ENCODE peak calls at places on chromosomes 11 and 22, in four cellular contexts. O, U, Q and H are unnamed samples.

GRCh38 chr22:49373289-49373666 is 454.4 kb downstream of the BRD1 start:
- DNase-seq in O (no peak), U (no peak), Q (no peak), H (peak; percentile 38)

GRCh38 chr11:368414-369335 is 624 bp upstream of the B4GALNT4 start:
- DNase-seq in O (no peak), U (no peak), Q (no peak), H (no peak)

GRCh38 chr11:78940500-78941225 is 366.0 kb upstream of the NARS2 start:
- DNase-seq in O (no peak), U (no peak), Q (no peak), H (no peak)

GRCh38 chr22:42338502-42338901 is 68.0 kb upstream of the TCF20 start:
- DNase-seq in O (no peak), U (no peak), Q (no peak), H (no peak)

GRCh38 chr11:125939081-125939521 is 6.7 kb upstream of the VSIG10L2 start:
- DNase-seq in O (no peak), U (no peak), Q (no peak), H (peak; percentile 67)

GRCh38 chr11:563812-564578 is 3.2 kb downstream of the RASSF7 start:
- DNase-seq in O (no peak), U (no peak), Q (no peak), H (no peak)

GRCh38 chr22:47198801-47199251 is 436.4 kb downstream of the TBC1D22A start:
- DNase-seq in O (no peak), U (no peak), Q (no peak), H (peak; percentile 67)

GRCh38 chr11:88281317-88281712 is 56.2 kb downstream of the CTSC start:
- DNase-seq in O (no peak), U (no peak), Q (no peak), H (no peak)

GRCh38 chr11:47924184-47924671 is 56.1 kb upstream of the PTPRJ start:
- DNase-seq in O (peak; percentile 94), U (peak; percentile 59), Q (peak; percentile 77), H (no peak)

GRCh38 chr11:1503708-1504104 is 17.1 kb upstream of the MOB2 start:
- DNase-seq in O (peak; percentile 53), U (no peak), Q (no peak), H (no peak)

GRCh38 chr11:93740031-93740801 is 1.1 kb downstream of the TAF1D start:
- DNase-seq in O (peak; percentile 32), U (peak; percentile 79), Q (no peak), H (no peak)

GRCh38 chr11:7671807-7672206 is 1.5 kb downstream of the CYB5R2 start:
- DNase-seq in O (no peak), U (peak; percentile 84), Q (no peak), H (no peak)

GRCh38 chr11:113551645-113552044 is 76.4 kb upstream of the DRD2 start:
- DNase-seq in O (no peak), U (no peak), Q (no peak), H (no peak)

GRCh38 chr11:64186205-64187165 is 514 bp downstream of the STIP1 start:
- DNase-seq in O (peak; percentile 57), U (peak; percentile 17), Q (no peak), H (no peak)

GRCh38 chr11:46357483-46357936 is 10.2 kb downstream of the DGKZ start:
- DNase-seq in O (peak; percentile 90), U (peak; percentile 94), Q (no peak), H (no peak)

GRCh38 chr11:2446590-2447252 is 1.9 kb downstream of the KCNQ1 start:
- DNase-seq in O (peak; percentile 11), U (no peak), Q (no peak), H (no peak)

GRCh38 chr11:134581966-134582787 is 170.1 kb upstream of the B3GAT1 start:
- DNase-seq in O (no peak), U (no peak), Q (no peak), H (peak; percentile 22)

GRCh38 chr11:69157156-69157821 is 1.6 kb downstream of the SMIM38 start:
- DNase-seq in O (peak; percentile 63), U (peak; percentile 49), Q (no peak), H (no peak)

GRCh38 chr22:23123804-23124254 is 18.0 kb downstream of the RSPH14 start:
- DNase-seq in O (no peak), U (no peak), Q (no peak), H (no peak)

GRCh38 chr11:67351275-67352005 is 1.9 kb downstream of the POLD4 start:
- DNase-seq in O (peak; percentile 76), U (peak; percentile 77), Q (no peak), H (peak; percentile 77)

GRCh38 chr22:25404923-25405853 is 159.3 kb upstream of the GRK3 start:
- DNase-seq in O (peak; percentile 83), U (peak; percentile 58), Q (no peak), H (no peak)

GRCh38 chr11:73239111-73239521 is 21.0 kb downstream of the P2RY2 start:
- DNase-seq in O (no peak), U (no peak), Q (no peak), H (peak; percentile 73)

GRCh38 chr11:116501728-116502127 is 271.1 kb downstream of the BUD13 start:
- DNase-seq in O (no peak), U (no peak), Q (no peak), H (no peak)

GRCh38 chr11:9752091-9752490 is 88.2 kb downstream of the SWAP70 start:
- DNase-seq in O (peak; percentile 78), U (no peak), Q (no peak), H (no peak)

GRCh38 chr22:17910561-17911311 is 113.6 kb downstream of the MICAL3 start:
- DNase-seq in O (peak; percentile 51), U (peak; percentile 70), Q (peak; percentile 36), H (peak; percentile 92)
- TF ChIP-seq CTCF in O (no peak), U (peak; percentile 57), Q (no peak), H (no peak)

GRCh38 chr11:119277660-119278059 is 39.3 kb downstream of the MCAM start:
- DNase-seq in O (no peak), U (no peak), Q (no peak), H (no peak)

DNA sequence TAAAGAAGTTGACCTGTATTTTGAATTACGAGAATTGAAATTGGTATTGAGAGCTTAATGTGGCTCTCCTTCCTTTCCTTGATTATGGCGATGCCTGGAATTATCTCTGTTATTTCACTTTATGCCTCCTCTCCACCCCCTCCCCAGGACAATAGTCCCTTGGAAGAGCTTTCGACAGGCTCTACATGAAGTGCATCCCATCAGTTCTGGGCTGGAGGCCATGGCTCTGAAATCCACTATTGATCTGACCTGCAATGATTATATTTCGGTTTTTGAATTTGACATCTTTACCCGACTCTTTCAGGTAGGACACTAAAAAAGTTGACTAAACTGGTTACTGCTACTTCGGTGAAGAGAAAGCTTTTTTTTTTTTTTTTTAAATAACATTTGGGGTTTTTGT is 43.2 kb downstream of the MCAM start:
- DNase-seq in O (no peak), U (no peak), Q (no peak), H (no peak)
- H3K27ac ChIP-seq in O (no peak overlapping the region), U (no peak overlapping the region), Q (no peak overlapping the region), H (no peak overlapping the region)

DNA sequence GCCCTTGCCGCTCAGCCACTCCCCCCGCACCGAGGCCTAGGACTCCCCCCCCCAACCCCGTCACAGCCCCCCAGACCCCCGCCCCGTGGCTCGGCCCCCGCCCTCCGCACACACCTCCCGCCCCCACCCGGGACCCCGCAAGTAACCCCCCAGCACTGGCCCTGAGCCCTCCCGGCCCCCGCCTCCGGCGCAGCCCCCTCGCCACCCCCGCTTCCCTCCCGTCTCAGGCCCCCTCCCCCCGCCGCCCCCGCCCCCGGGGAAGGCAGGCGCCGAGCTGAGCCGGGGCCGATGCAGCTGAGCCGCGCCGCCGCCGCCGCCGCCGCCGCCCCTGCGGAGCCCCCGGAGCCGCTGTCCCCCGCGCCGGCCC is 1.5 kb downstream of the SHANK3 start:
- DNase-seq in O (no peak), U (no peak), Q (no peak), H (no peak)
- H3K4me3 ChIP-seq in O (no peak overlapping the region), U (peak overlapping the region; percentile 18), Q (no peak overlapping the region), H (peak overlapping the region; percentile 60)

GRCh38 chr22:39319284-39320170 is at the start of gene RPL3:
- DNase-seq in O (peak; percentile 97), U (peak; percentile 96), Q (peak; percentile 89), H (peak; percentile 98)
- TF ChIP-seq CTCF in O (peak; percentile 27), U (no peak), Q (no peak), H (no peak)

GRCh38 chr22:39454385-39454871 is 2.4 kb upstream of the MGAT3 start:
- DNase-seq in O (no peak), U (no peak), Q (no peak), H (no peak)
- H3K27ac ChIP-seq in O (no peak overlapping the region), U (no peak overlapping the region), Q (no peak overlapping the region), H (peak overlapping the region; percentile 54)